ENCODE peak calls at places on chromosomes 5 and 9, in nine cellular contexts. W, R, U, N, G, F, C, A and Q are unnamed samples.

GRCh38 chr9:93207326-93207814 is 23.4 kb downstream of the WNK2 start:
- DNase-seq in W (peak), A (no peak), N (no peak), C (no peak), U (peak), R (peak), G (no peak), F (peak), Q (no peak)

GRCh38 chr9:81622471-81623245 is 66.7 kb downstream of the TLE1 start:
- DNase-seq in F (no peak), U (no peak), R (no peak), W (peak), G (no peak), A (no peak), C (peak), N (no peak), Q (no peak)

GRCh38 chr9:7613931-7614330 is 185.6 kb downstream of the DMAC1 start:
- DNase-seq in R (peak), U (no peak), F (no peak), A (no peak), W (no peak), C (no peak), G (no peak), N (no peak), Q (no peak)

GRCh38 chr5:173412151-173412550 is 83.9 kb upstream of the STC2 start:
- DNase-seq in U (no peak), A (no peak), C (no peak), W (no peak), G (no peak), F (no peak), N (no peak), R (no peak), Q (no peak)

GRCh38 chr5:141609044-141609443 is 9.8 kb downstream of the DIAPH1 start:
- DNase-seq in C (no peak), U (no peak), W (no peak), A (no peak), F (no peak), R (no peak), N (no peak), G (no peak), Q (no peak)

GRCh38 chr9:138112791-138113600 is 235.4 kb downstream of the CACNA1B start:
- DNase-seq in G (no peak), A (no peak), U (no peak), C (no peak), W (no peak), N (no peak), F (no peak), R (no peak), Q (no peak)

GRCh38 chr5:8363133-8363532 is 494.2 kb downstream of the MTRR start:
- DNase-seq in N (no peak), U (no peak), W (no peak), A (no peak), F (no peak), C (no peak), R (no peak), G (no peak), Q (no peak)

GRCh38 chr9:122307925-122308324 is 43.2 kb downstream of the MRRF start:
- DNase-seq in W (no peak), A (no peak), G (no peak), F (no peak), R (no peak), U (peak), C (no peak), N (no peak), Q (no peak)

GRCh38 chr5:177509361-177509951 is at the start of gene DOK3:
- DNase-seq in F (peak), N (no peak), A (no peak), C (no peak), W (no peak), U (no peak), R (no peak), G (no peak), Q (peak)

GRCh38 chr5:177496111-177497010 is 1.0 kb downstream of the PDLIM7 start:
- DNase-seq in W (peak), U (peak), F (peak), N (no peak), G (peak), A (no peak), R (peak), C (peak), Q (peak)

GRCh38 chr5:92369587-92369986 is 986.5 kb upstream of the ARRDC3 start:
- DNase-seq in A (no peak), R (no peak), F (no peak), G (no peak), N (no peak), U (no peak), W (no peak), C (no peak), Q (no peak)

GRCh38 chr9:96382175-96382574 is 1.3 kb downstream of the SLC35D2 start:
- DNase-seq in G (peak), A (no peak), W (no peak), F (no peak), C (no peak), U (no peak), R (no peak), N (no peak), Q (no peak)

GRCh38 chr5:5040712-5041111 is 99.4 kb upstream of the ADAMTS16 start:
- DNase-seq in G (no peak), F (no peak), A (no peak), C (no peak), R (no peak), N (no peak), U (no peak), W (no peak), Q (no peak)

GRCh38 chr9:6907772-6908381 is 150.1 kb downstream of the KDM4C start:
- DNase-seq in C (no peak), A (no peak), W (no peak), U (no peak), G (peak), N (no peak), R (peak), F (no peak), Q (no peak)

GRCh38 chr9:137055385-137056364 is 1.8 kb upstream of the ENTPD2 start:
- DNase-seq in G (no peak), N (no peak), U (peak), C (peak), F (no peak), R (peak), W (peak), A (no peak), Q (peak)

GRCh38 chr5:109989994-109990722 is 300.4 kb downstream of the MAN2A1 start:
- DNase-seq in R (no peak), F (no peak), W (no peak), U (no peak), N (no peak), G (no peak), A (no peak), C (no peak), Q (no peak)

GRCh38 chr9:131981116-131981847 is 98.4 kb downstream of the MED27 start:
- DNase-seq in G (no peak), N (no peak), W (no peak), C (peak), U (no peak), F (no peak), A (no peak), R (no peak), Q (no peak)

GRCh38 chr5:93107141-93107540 is 473.9 kb downstream of the NR2F1-AS1 start:
- DNase-seq in U (no peak), N (no peak), G (no peak), C (no peak), F (no peak), W (no peak), R (no peak), A (no peak), Q (no peak)

GRCh38 chr5:40570408-40571129 is 109.1 kb upstream of the PTGER4 start:
- DNase-seq in W (no peak), F (no peak), R (peak), A (peak), N (no peak), C (no peak), U (no peak), G (no peak), Q (no peak)

GRCh38 chr5:100496296-100496695 is 38.9 kb upstream of the FAM174A start:
- DNase-seq in F (no peak), G (no peak), N (no peak), C (no peak), U (no peak), W (no peak), R (no peak), A (no peak), Q (no peak)